ENCODE peak calls at places on chromosomes 2 and 18, in six cellular contexts. L, B, O, X, S and E are unnamed samples.
A peak's percentile ranks its signal among the peaks of the same experiment; 100 is the strongest.

GRCh38 chr2:228545041-228545440 is 363.6 kb upstream of the SPHKAP start:
- DNase-seq in L (no peak), B (peak; percentile 7), O (no peak), X (no peak), S (peak; percentile 66), E (no peak)

GRCh38 chr18:49742563-49743295 is 70.6 kb downstream of the ACAA2 start:
- DNase-seq in L (no peak), B (no peak), O (no peak), X (no peak), S (no peak), E (no peak)

GRCh38 chr2:178152033-178152432 is 39.8 kb downstream of the RBM45 start:
- DNase-seq in L (no peak), B (peak; percentile 25), O (no peak), X (no peak), S (no peak), E (peak; percentile 89)

GRCh38 chr2:25981596-25982272 is 563 bp downstream of the KIF3C start:
- DNase-seq in L (peak; percentile 45), B (no peak), O (no peak), X (no peak), S (peak; percentile 34), E (no peak)

GRCh38 chr2:25756444-25757022 is 83.2 kb upstream of the DTNB start:
- DNase-seq in L (no peak), B (no peak), O (no peak), X (no peak), S (no peak), E (no peak)

GRCh38 chr2:13193900-13194299 is 477.2 kb downstream of the TRIB2 start:
- DNase-seq in L (no peak), B (peak; percentile 16), O (no peak), X (peak; percentile 24), S (peak; percentile 40), E (peak; percentile 19)

GRCh38 chr2:161961046-161961445 is 113.0 kb downstream of the DPP4 start:
- DNase-seq in L (no peak), B (no peak), O (no peak), X (no peak), S (peak; percentile 26), E (no peak)

GRCh38 chr2:127581050-127581345 is 45.5 kb downstream of the MYO7B start:
- DNase-seq in L (no peak), B (no peak), O (no peak), X (no peak), S (no peak), E (no peak)

GRCh38 chr18:23158884-23159820 is 23.9 kb downstream of the CABLES1 start:
- DNase-seq in L (no peak), B (no peak), O (no peak), X (no peak), S (no peak), E (no peak)

GRCh38 chr2:21658907-21659306 is 535.1 kb downstream of the TDRD15 start:
- DNase-seq in L (no peak), B (peak; percentile 34), O (no peak), X (no peak), S (no peak), E (no peak)

GRCh38 chr2:27738349-27739057 is 33.0 kb upstream of the MRPL33 start:
- DNase-seq in L (no peak), B (no peak), O (no peak), X (no peak), S (no peak), E (no peak)

GRCh38 chr2:99694331-99694730 is 204.5 kb upstream of the REV1 start:
- DNase-seq in L (no peak), B (no peak), O (no peak), X (no peak), S (peak; percentile 62), E (no peak)

GRCh38 chr2:34552337-34552736 is 953.2 kb upstream of the FAM98A start:
- DNase-seq in L (no peak), B (no peak), O (no peak), X (no peak), S (peak; percentile 57), E (no peak)

GRCh38 chr18:36734589-36734988 is 94.2 kb downstream of the TPGS2 start:
- DNase-seq in L (no peak), B (no peak), O (no peak), X (no peak), S (no peak), E (no peak)

GRCh38 chr2:174013310-174013751 is 48.2 kb upstream of the SP3 start:
- DNase-seq in L (peak; percentile 44), B (no peak), O (no peak), X (no peak), S (peak; percentile 94), E (no peak)

GRCh38 chr2:230866704-230867561 is 2.2 kb downstream of the ITM2C start:
- DNase-seq in L (no peak), B (peak; percentile 20), O (no peak), X (no peak), S (no peak), E (peak; percentile 26)

GRCh38 chr2:227480528-227480927 is 8.6 kb downstream of the AGFG1 start:
- DNase-seq in L (no peak), B (no peak), O (no peak), X (no peak), S (no peak), E (no peak)

GRCh38 chr2:128777091-128778045 is 458.7 kb upstream of the HS6ST1 start:
- DNase-seq in L (peak; percentile 20), B (no peak), O (no peak), X (no peak), S (no peak), E (no peak)

GRCh38 chr2:205685314-205686230 is 3.3 kb downstream of the NRP2 start:
- DNase-seq in L (peak; percentile 76), B (peak; percentile 67), O (no peak), X (no peak), S (peak; percentile 74), E (peak; percentile 78)

GRCh38 chr2:192499476-192499875 is 304.7 kb upstream of the TMEFF2 start:
- DNase-seq in L (no peak), B (no peak), O (no peak), X (no peak), S (no peak), E (peak; percentile 63)

GRCh38 chr2:65177754-65178442 is 48.0 kb upstream of the RAB1A start:
- DNase-seq in L (no peak), B (no peak), O (no peak), X (no peak), S (no peak), E (peak; percentile 6)

GRCh38 chr2:65220432-65221131 is 7.0 kb upstream of the ACTR2 start:
- DNase-seq in L (no peak), B (peak; percentile 31), O (no peak), X (no peak), S (no peak), E (no peak)

GRCh38 chr2:1854747-1855146 is 110.4 kb upstream of the PXDN start:
- DNase-seq in L (peak; percentile 80), B (peak; percentile 11), O (peak; percentile 34), X (peak; percentile 75), S (no peak), E (no peak)

GRCh38 chr2:61853086-61853847 is 593 bp downstream of the FAM161A start:
- DNase-seq in L (peak; percentile 83), B (no peak), O (peak; percentile 15), X (peak; percentile 2), S (peak; percentile 64), E (no peak)

GRCh38 chr2:28543316-28544068 is 47.6 kb downstream of the PLB1 start:
- DNase-seq in L (no peak), B (peak; percentile 14), O (no peak), X (no peak), S (no peak), E (no peak)

GRCh38 chr2:239001794-239002193 is 153.9 kb downstream of the TWIST2 start:
- DNase-seq in L (no peak), B (no peak), O (no peak), X (no peak), S (no peak), E (no peak)

GRCh38 chr2:239002960-239003932 is 155.4 kb downstream of the TWIST2 start:
- DNase-seq in L (no peak), B (peak; percentile 65), O (no peak), X (no peak), S (no peak), E (peak; percentile 19)

GRCh38 chr2:239005586-239005985 is 157.7 kb downstream of the TWIST2 start:
- DNase-seq in L (no peak), B (no peak), O (no peak), X (no peak), S (no peak), E (no peak)

GRCh38 chr2:239002591-239002959 is 154.7 kb downstream of the TWIST2 start:
- DNase-seq in L (no peak), B (no peak), O (no peak), X (no peak), S (no peak), E (no peak)

GRCh38 chr2:239003933-239004636 is 156.2 kb downstream of the TWIST2 start:
- DNase-seq in L (no peak), B (no peak), O (no peak), X (no peak), S (no peak), E (no peak)
- H3K14ac ChIP-seq in L (no peak overlapping the region), B (no peak overlapping the region), O (no peak overlapping the region), X (no peak overlapping the region), S (no peak overlapping the region), E (no peak overlapping the region)

GRCh38 chr2:215921884-215922283 is 91.5 kb downstream of the MREG start:
- DNase-seq in L (no peak), B (peak; percentile 96), O (no peak), X (no peak), S (no peak), E (peak; percentile 81)
- H2BK120ac ChIP-seq in L (no peak overlapping the region), B (no peak overlapping the region), O (peak overlapping the region; percentile 93), X (no peak overlapping the region), S (peak overlapping the region; percentile 98), E (no peak overlapping the region)

GRCh38 chr2:55158111-55158814 is 73.8 kb downstream of the CLHC1 start:
- DNase-seq in L (no peak), B (no peak), O (no peak), X (no peak), S (no peak), E (no peak)

GRCh38 chr2:55160422-55160821 is 71.7 kb downstream of the CLHC1 start:
- DNase-seq in L (no peak), B (no peak), O (no peak), X (no peak), S (no peak), E (no peak)

GRCh38 chr2:55159037-55159651 is 72.9 kb downstream of the CLHC1 start:
- DNase-seq in L (no peak), B (no peak), O (no peak), X (no peak), S (no peak), E (no peak)

GRCh38 chr2:55161295-55162210 is 70.5 kb downstream of the CLHC1 start:
- DNase-seq in L (no peak), B (no peak), O (no peak), X (no peak), S (no peak), E (peak; percentile 41)

DNA sequence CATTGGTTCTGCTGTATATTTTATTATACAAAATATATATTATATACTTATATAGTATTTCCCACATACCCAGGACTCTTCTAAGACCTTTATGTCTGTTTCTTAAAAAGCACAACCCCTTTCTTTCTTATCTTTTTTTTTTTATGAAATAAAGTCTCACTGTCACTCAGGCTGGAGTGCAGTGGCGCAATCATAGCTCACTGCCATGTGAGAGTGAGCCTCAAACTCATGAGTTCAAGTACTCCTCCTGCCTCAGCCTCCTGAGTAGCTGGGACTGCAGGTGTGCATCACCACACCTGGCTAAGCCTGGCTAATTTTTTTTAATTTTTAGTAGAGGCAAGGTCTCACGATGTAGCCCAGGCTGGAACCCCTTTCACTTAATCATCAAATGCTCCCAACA is 72.3 kb downstream of the CLHC1 start:
- DNase-seq in L (no peak), B (no peak), O (no peak), X (no peak), S (no peak), E (no peak)
- H3K14ac ChIP-seq in L (no peak overlapping the region), B (no peak overlapping the region), O (no peak overlapping the region), X (no peak overlapping the region), S (no peak overlapping the region), E (no peak overlapping the region)

GRCh38 chr2:117618607-117619006 is 195.9 kb upstream of the DDX18 start:
- DNase-seq in L (no peak), B (no peak), O (no peak), X (no peak), S (no peak), E (no peak)
- H2BK120ac ChIP-seq in L (no peak overlapping the region), B (no peak overlapping the region), O (no peak overlapping the region), X (no peak overlapping the region), S (no peak overlapping the region), E (no peak overlapping the region)